ENCODE peak calls at places on chromosomes 1 and 21, in eight cellular contexts. C is transverse colon, A is WTC11, G is GM13976, Q is osteocyte, S is GM23338, N is heart right ventricle, R is neural progenitor cell. B is an unnamed sample.
A peak's percentile ranks its signal among the peaks of the same experiment; 100 is the strongest.

GRCh38 chr1:167973832-167974231 is 37.0 kb upstream of the MPC2 start:
- DNase-seq in C (no peak), A (no peak), G (no peak), Q (no peak), S (no peak), N (no peak), R (no peak), B (no peak)

GRCh38 chr1:178646821-178647220 is 78.2 kb upstream of the RALGPS2 start:
- DNase-seq in C (no peak), A (no peak), G (no peak), Q (no peak), S (no peak), N (no peak), R (no peak), B (no peak)

GRCh38 chr1:41850029-41850428 is 68.7 kb downstream of the HIVEP3 start:
- DNase-seq in C (no peak), A (no peak), G (no peak), Q (no peak), S (no peak), N (no peak), R (no peak), B (no peak)

GRCh38 chr1:228986093-228986904 is 251.0 kb downstream of the RHOU start:
- DNase-seq in C (peak; percentile 47), A (no peak), G (no peak), Q (no peak), S (peak; percentile 18), N (peak; percentile 61), R (no peak), B (no peak)

GRCh38 chr21:45930231-45930760 is 51.3 kb upstream of the COL6A1 start:
- DNase-seq in C (no peak), A (no peak), G (no peak), Q (no peak), S (no peak), N (no peak), R (no peak), B (no peak)

GRCh38 chr1:38733761-38734160 is 125.8 kb downstream of the RRAGC start:
- DNase-seq in C (no peak), A (no peak), G (no peak), Q (no peak), S (no peak), N (no peak), R (no peak), B (no peak)

GRCh38 chr1:157157481-157158190 is 19.4 kb upstream of the ETV3 start:
- DNase-seq in C (no peak), A (no peak), G (no peak), Q (no peak), S (no peak), N (no peak), R (no peak), B (no peak)

GRCh38 chr1:77313491-77313890 is 31.7 kb downstream of the AK5 start:
- DNase-seq in C (no peak), A (peak; percentile 62), G (no peak), Q (no peak), S (peak; percentile 80), N (no peak), R (peak; percentile 56), B (no peak)

GRCh38 chr1:22496536-22497160 is 45.0 kb downstream of the ZBTB40 start:
- DNase-seq in C (no peak), A (no peak), G (no peak), Q (no peak), S (no peak), N (no peak), R (no peak), B (no peak)

GRCh38 chr1:98792123-98792522 is 130.6 kb downstream of the SNX7 start:
- DNase-seq in C (no peak), A (no peak), G (no peak), Q (no peak), S (peak; percentile 32), N (no peak), R (no peak), B (no peak)

GRCh38 chr1:211551628-211552465 is 27.1 kb downstream of the SLC30A1 start:
- DNase-seq in C (no peak), A (no peak), G (no peak), Q (peak; percentile 57), S (no peak), N (no peak), R (no peak), B (no peak)

GRCh38 chr1:203839081-203839480 is 22.3 kb upstream of the SNRPE start:
- DNase-seq in C (no peak), A (no peak), G (no peak), Q (no peak), S (no peak), N (no peak), R (no peak), B (no peak)

GRCh38 chr1:44170281-44170823 is 28.9 kb upstream of the KLF18 start:
- DNase-seq in C (no peak), A (no peak), G (no peak), Q (no peak), S (peak; percentile 35), N (no peak), R (no peak), B (no peak)
- TF ChIP-seq CTCF in C (no peak), A (no peak), G (no peak), Q (no peak), S (peak; percentile 29), N (no peak), R (peak; percentile 18), B (no peak)

DNA sequence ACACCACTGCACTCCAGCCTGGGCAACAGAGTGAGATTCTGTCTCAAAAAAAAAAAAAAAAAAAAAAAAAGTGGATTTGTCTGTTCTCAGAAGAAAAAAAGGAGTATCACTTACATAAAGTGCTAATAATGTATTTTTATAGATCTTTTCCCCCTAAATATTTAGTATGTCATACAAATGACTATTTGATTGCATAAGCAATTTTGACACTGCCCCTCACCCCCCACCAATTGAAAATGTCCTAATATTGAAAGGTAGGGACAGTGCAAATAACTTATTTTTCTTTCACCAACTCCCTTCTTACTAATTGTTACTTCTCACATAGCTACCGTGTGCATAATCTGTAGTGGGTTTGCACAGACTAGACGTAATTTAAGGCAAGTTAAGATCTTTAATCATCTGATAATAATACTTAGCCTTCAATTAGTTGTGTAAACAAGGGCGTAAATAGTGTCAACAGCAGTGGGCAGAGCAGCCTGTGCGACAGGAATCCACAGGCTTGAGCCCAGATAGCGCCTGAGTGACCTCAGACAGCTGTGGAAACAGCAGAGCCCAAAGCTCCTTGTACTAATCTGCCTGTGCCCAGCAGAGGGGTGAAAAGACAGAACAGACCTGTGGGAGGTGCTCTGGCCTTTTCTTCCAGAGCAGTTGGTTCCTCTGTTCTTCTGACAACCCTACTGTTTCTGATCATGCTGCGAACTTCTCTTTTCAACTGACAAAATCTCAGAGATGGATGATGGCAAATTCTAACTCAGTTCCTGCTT is 4.5 kb upstream of the IER5 start:
- DNase-seq in C (peak; percentile 71), A (peak; percentile 50), G (peak; percentile 71), Q (no peak), S (peak; percentile 75), N (peak; percentile 52), R (peak; percentile 69), B (no peak)
- TF ChIP-seq CTCF in C (peak; percentile 56), A (no peak), G (peak; percentile 76), Q (peak; percentile 58), S (peak; percentile 54), N (peak; percentile 77), R (peak; percentile 50), B (peak; percentile 37)

GRCh38 chr1:90561926-90562325 is 155.2 kb downstream of the BARHL2 start:
- DNase-seq in C (no peak), A (peak; percentile 51), G (no peak), Q (no peak), S (peak; percentile 87), N (no peak), R (no peak), B (no peak)
- TF ChIP-seq CTCF in C (no peak), A (no peak), G (no peak), Q (no peak), S (peak; percentile 42), N (no peak), R (peak; percentile 20), B (no peak)

GRCh38 chr1:110119843-110120242 is 7.6 kb downstream of the UBL4B start:
- DNase-seq in C (peak; percentile 13), A (no peak), G (no peak), Q (no peak), S (no peak), N (no peak), R (no peak), B (no peak)

GRCh38 chr1:110120960-110121561 is 8.8 kb downstream of the UBL4B start:
- DNase-seq in C (no peak), A (no peak), G (no peak), Q (no peak), S (no peak), N (no peak), R (no peak), B (no peak)

GRCh38 chr1:110123224-110123623 is 11.0 kb downstream of the UBL4B start:
- DNase-seq in C (no peak), A (no peak), G (no peak), Q (no peak), S (no peak), N (no peak), R (no peak), B (no peak)

GRCh38 chr1:110114784-110115183 is 2.5 kb downstream of the UBL4B start:
- DNase-seq in C (no peak), A (no peak), G (no peak), Q (no peak), S (no peak), N (no peak), R (no peak), B (no peak)

DNA sequence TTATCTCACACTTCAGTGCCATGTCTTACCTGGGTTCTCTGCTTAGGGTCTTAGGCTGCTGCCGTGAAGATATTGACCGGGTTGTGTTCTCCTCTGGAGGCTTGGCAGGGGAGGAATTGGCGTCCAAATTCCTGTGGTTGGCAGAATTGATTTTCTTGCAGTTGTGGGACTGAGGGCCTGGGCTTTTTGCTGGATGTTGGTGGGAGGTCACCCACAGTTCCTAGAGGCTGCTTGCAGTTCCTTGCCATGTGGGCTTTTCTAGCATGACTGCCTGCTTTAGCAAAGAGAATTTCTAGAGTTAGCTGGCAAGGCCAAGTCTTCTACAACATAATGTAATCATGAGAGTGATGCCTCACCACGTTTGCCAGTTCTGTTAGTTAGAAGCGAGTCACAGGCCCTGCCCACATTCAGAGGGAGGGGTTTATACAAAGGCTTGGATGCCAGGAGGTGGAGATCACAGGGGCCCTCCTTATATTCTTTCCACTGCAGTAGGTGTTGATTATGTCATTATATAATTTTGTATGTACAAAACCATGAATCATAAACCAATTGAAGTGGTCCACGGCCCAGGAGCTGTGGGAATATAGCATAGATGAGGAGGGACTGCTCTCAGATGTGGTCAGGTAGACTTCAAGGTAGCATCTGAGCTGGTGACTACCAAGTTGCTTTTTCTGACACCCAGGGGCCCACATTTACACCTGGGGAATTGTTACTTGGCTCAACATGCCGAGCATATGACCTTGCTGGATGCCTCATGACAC is 6.6 kb downstream of the UBL4B start:
- DNase-seq in C (no peak), A (no peak), G (no peak), Q (no peak), S (no peak), N (no peak), R (no peak), B (no peak)
- TF ChIP-seq CTCF in C (no peak), A (no peak), G (no peak), Q (no peak), S (no peak), N (no peak), R (no peak), B (no peak)

B was measured in natural killer cell.